ENCODE peak calls at places on chromosome 7, in nine cellular contexts. S is AG20443; M is gastrocnemius medialis; G is GM10248; T is aorta; Z is activated CD8-positive, alpha-beta memory T cell treated with anti-CD3 and anti-CD28 coated beads, Interleukin-2, amount 50 U/mL, for 48 hours; Y is H7; P is fibroblast of lung; F is GM23338. H is an unnamed sample.

GRCh38 chr7:101696-102376 is 90.5 kb upstream of the FAM20C start:
- DNase-seq in G (no peak), Z (no peak), M (no peak), Y (no peak), P (peak; percentile 33), F (no peak), T (no peak), S (peak; percentile 53), H (peak; percentile 95)

GRCh38 chr7:81776159-81776558 is 6.3 kb upstream of the HGF start:
- DNase-seq in P (no peak), S (no peak), G (no peak), Z (no peak), M (no peak), F (no peak), Y (no peak), T (no peak), H (peak; percentile 66)

GRCh38 chr7:155665957-155666287 is 21.5 kb downstream of the RBM33 start:
- DNase-seq in Y (no peak), Z (no peak), G (no peak), M (no peak), T (no peak), F (no peak), S (peak; percentile 60), P (peak; percentile 87), H (peak; percentile 91)

GRCh38 chr7:98557538-98558031 is 59.5 kb upstream of the NPTX2 start:
- DNase-seq in T (no peak), Z (no peak), S (no peak), Y (no peak), P (no peak), F (no peak), M (no peak), G (no peak), H (no peak)

GRCh38 chr7:105759670-105760548 is 116.5 kb downstream of the ATXN7L1 start:
- DNase-seq in P (peak; percentile 81), T (no peak), Y (no peak), Z (no peak), S (peak; percentile 57), M (no peak), G (peak; percentile 22), F (peak; percentile 77), H (peak; percentile 61)

GRCh38 chr7:125661677-125662076 is 732.1 kb upstream of the POT1 start:
- DNase-seq in S (no peak), F (no peak), P (no peak), Z (no peak), M (no peak), G (no peak), Y (no peak), T (no peak), H (no peak)

GRCh38 chr7:128215739-128216138 is 25.3 kb upstream of the LEP start:
- DNase-seq in Y (no peak), T (no peak), F (no peak), Z (no peak), P (peak; percentile 76), G (no peak), M (no peak), S (peak; percentile 62), H (no peak)

GRCh38 chr7:50330701-50331100 is 26.2 kb downstream of the IKZF1 start:
- DNase-seq in Y (no peak), M (no peak), T (no peak), G (no peak), S (no peak), P (no peak), Z (peak; percentile 61), F (no peak), H (no peak)

GRCh38 chr7:98287486-98287959 is 6.0 kb downstream of the BRI3 start:
- DNase-seq in T (no peak), Y (peak; percentile 93), Z (no peak), M (no peak), F (peak; percentile 84), G (no peak), S (no peak), P (no peak), H (no peak)

GRCh38 chr7:35430547-35431153 is 176.8 kb upstream of the TBX20 start:
- DNase-seq in P (no peak), F (peak; percentile 63), G (no peak), M (no peak), Z (no peak), Y (peak; percentile 39), S (no peak), T (no peak), H (no peak)

GRCh38 chr7:45983720-45984032 is 62.6 kb upstream of the IGFBP3 start:
- DNase-seq in S (no peak), M (no peak), Z (no peak), T (peak; percentile 59), Y (no peak), F (no peak), P (no peak), G (peak; percentile 5), H (no peak)

GRCh38 chr7:114508096-114508495 is 93.5 kb downstream of the FOXP2 start:
- DNase-seq in G (no peak), M (peak; percentile 32), P (peak; percentile 57), T (no peak), Y (no peak), S (peak; percentile 15), Z (no peak), F (no peak), H (no peak)

GRCh38 chr7:11193131-11193867 is 219.6 kb downstream of the PHF14 start:
- DNase-seq in F (peak; percentile 81), T (no peak), Z (no peak), G (no peak), Y (peak; percentile 37), M (no peak), S (peak; percentile 33), P (peak; percentile 29), H (no peak)

GRCh38 chr7:142646274-142646895 is 102.9 kb upstream of the PRSS1 start:
- DNase-seq in F (no peak), M (peak; percentile 26), G (no peak), Z (no peak), S (no peak), Y (no peak), P (no peak), T (no peak), H (no peak)

GRCh38 chr7:13240349-13240748 is 552.9 kb downstream of the ARL4A start:
- DNase-seq in M (no peak), F (peak; percentile 14), G (no peak), Y (peak; percentile 9), P (peak; percentile 35), T (no peak), S (peak; percentile 33), Z (no peak), H (peak; percentile 93)

GRCh38 chr7:70734436-70734835 is 397.5 kb upstream of the GALNT17 start:
- DNase-seq in S (no peak), P (no peak), G (no peak), F (no peak), Z (no peak), Y (no peak), T (no peak), M (no peak), H (no peak)

GRCh38 chr7:27151341-27151944 is 940 bp downstream of the HOXA3 start:
- DNase-seq in Z (peak; percentile 56), S (no peak), G (no peak), M (no peak), F (peak; percentile 9), Y (peak; percentile 79), T (no peak), P (no peak), H (no peak)

H was measured in RCC 7860.